ENCODE peak calls at places on chromosome 17, in seven cellular contexts. O is glutamatergic neuron, U is cardiac fibroblast, S is lower leg skin, N is body of pancreas, Q is cardiac muscle cell, W is GM10248. X is an unnamed sample.

GRCh38 chr17:10772425-10773380 is 31.2 kb downstream of the TMEM238L start:
- DNase-seq in Q (peak), O (peak), W (no peak), S (no peak), N (peak), U (peak), X (no peak)

GRCh38 chr17:57114085-57114673 is 29.1 kb downstream of the AKAP1 start:
- DNase-seq in S (no peak), U (peak), W (peak), N (peak), Q (peak), O (peak), X (peak)

GRCh38 chr17:56945938-56946337 is 14.9 kb downstream of the COIL start:
- DNase-seq in W (no peak), S (no peak), U (no peak), Q (no peak), O (no peak), N (no peak), X (no peak)

GRCh38 chr17:2692781-2693135 is 18.8 kb downstream of the CLUH start:
- DNase-seq in U (no peak), O (no peak), Q (no peak), N (no peak), S (no peak), W (no peak), X (peak)

GRCh38 chr17:44899074-44899782 is at the start of gene EFTUD2:
- DNase-seq in S (peak), O (peak), Q (peak), U (peak), W (peak), N (peak), X (peak)

GRCh38 chr17:37220609-37220953 is 155.2 kb upstream of the C17orf78 start:
- DNase-seq in S (no peak), O (peak), Q (peak), N (no peak), W (no peak), U (peak), X (peak)

GRCh38 chr17:66330646-66331037 is 28.2 kb downstream of the PRKCA start:
- DNase-seq in S (no peak), O (no peak), N (no peak), U (no peak), W (no peak), Q (no peak), X (no peak)

GRCh38 chr17:6507535-6507934 is 48.8 kb downstream of the PITPNM3 start:
- DNase-seq in W (no peak), N (no peak), Q (no peak), O (no peak), S (peak), U (peak), X (no peak)

GRCh38 chr17:59370580-59371299 is 39.3 kb downstream of the YPEL2 start:
- DNase-seq in U (no peak), Q (no peak), N (peak), O (peak), W (peak), S (no peak), X (no peak)

GRCh38 chr17:39045948-39046679 is 78.9 kb upstream of the FBXO47 start:
- DNase-seq in Q (no peak), O (no peak), W (no peak), U (no peak), S (no peak), N (no peak), X (no peak)

GRCh38 chr17:2111691-2112090 is 56.8 kb downstream of the HIC1 start:
- DNase-seq in U (peak), O (no peak), W (no peak), S (no peak), N (no peak), Q (no peak), X (no peak)

GRCh38 chr17:46878055-46878454 is 26.7 kb downstream of the WNT9B start:
- DNase-seq in Q (no peak), N (peak), W (no peak), S (peak), O (no peak), U (no peak), X (no peak)

GRCh38 chr17:39194089-39194984 is 3.1 kb downstream of the CACNB1 start:
- DNase-seq in S (no peak), U (peak), O (peak), N (peak), Q (peak), W (no peak), X (no peak)

GRCh38 chr17:55089955-55090573 is 121.5 kb downstream of the STXBP4 start:
- DNase-seq in O (no peak), W (peak), Q (no peak), N (no peak), U (peak), S (no peak), X (peak)

GRCh38 chr17:67200727-67201301 is 44.2 kb downstream of the HELZ start:
- DNase-seq in N (no peak), S (no peak), W (no peak), Q (no peak), U (peak), O (no peak), X (no peak)

GRCh38 chr17:19291646-19292376 is 54.6 kb downstream of the EPN2 start:
- DNase-seq in N (no peak), W (no peak), U (no peak), Q (no peak), S (no peak), O (no peak), X (no peak)

GRCh38 chr17:58755577-58756245 is at the start of gene PPM1E:
- DNase-seq in S (no peak), W (peak), U (peak), Q (peak), O (peak), N (peak), X (peak)

GRCh38 chr17:9324864-9325263 is 250.8 kb downstream of the STX8 start:
- DNase-seq in S (peak), N (peak), U (peak), W (no peak), O (no peak), Q (no peak), X (no peak)

GRCh38 chr17:69919789-69920188 is 155.2 kb upstream of the KCNJ16 start:
- DNase-seq in U (no peak), W (no peak), S (no peak), Q (no peak), O (no peak), N (no peak), X (no peak)

GRCh38 chr17:28227278-28228108 is 91.5 kb upstream of the TMEM97 start:
- DNase-seq in W (no peak), O (peak), U (peak), Q (peak), N (peak), S (no peak), X (peak)

GRCh38 chr17:32497431-32498205 is 10.8 kb downstream of the CDK5R1 start:
- DNase-seq in N (no peak), O (no peak), S (no peak), Q (no peak), W (no peak), U (peak), X (no peak)
- TF ChIP-seq CTCF in N (no peak), O (no peak), S (no peak), Q (peak), W (peak), U (no peak), X (no peak)

GRCh38 chr17:29593546-29594440 is 861 bp downstream of the ANKRD13B start:
- DNase-seq in O (peak), Q (peak), N (no peak), U (no peak), S (peak), W (no peak), X (no peak)
- TF ChIP-seq CTCF in O (no peak), Q (peak), N (peak), U (no peak), S (no peak), W (peak), X (peak)

DNA sequence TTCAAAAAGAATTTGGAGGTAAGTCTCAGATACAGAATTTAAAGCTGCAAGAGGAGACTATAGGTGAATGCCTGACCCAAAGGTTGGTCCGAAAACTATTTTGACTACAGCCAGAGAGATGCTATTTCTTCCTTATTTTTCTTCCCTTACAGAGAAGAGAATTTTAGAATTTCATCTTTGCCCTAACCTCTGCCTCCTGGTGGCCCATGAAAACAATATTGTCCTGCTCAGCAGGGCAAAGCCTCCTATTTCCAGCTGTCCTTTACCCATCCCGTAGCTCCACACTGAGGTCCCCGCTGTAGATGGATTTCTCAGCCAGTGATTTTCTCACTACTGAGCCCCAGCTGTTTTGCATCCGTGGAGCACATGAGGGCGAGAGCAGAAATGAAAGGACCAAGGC is 24.6 kb downstream of the HOXB1 start:
- DNase-seq in N (no peak), W (no peak), O (no peak), Q (no peak), S (no peak), U (no peak), X (no peak)
- TF ChIP-seq CTCF in N (no peak), W (no peak), O (no peak), Q (no peak), S (no peak), U (no peak), X (no peak)

DNA sequence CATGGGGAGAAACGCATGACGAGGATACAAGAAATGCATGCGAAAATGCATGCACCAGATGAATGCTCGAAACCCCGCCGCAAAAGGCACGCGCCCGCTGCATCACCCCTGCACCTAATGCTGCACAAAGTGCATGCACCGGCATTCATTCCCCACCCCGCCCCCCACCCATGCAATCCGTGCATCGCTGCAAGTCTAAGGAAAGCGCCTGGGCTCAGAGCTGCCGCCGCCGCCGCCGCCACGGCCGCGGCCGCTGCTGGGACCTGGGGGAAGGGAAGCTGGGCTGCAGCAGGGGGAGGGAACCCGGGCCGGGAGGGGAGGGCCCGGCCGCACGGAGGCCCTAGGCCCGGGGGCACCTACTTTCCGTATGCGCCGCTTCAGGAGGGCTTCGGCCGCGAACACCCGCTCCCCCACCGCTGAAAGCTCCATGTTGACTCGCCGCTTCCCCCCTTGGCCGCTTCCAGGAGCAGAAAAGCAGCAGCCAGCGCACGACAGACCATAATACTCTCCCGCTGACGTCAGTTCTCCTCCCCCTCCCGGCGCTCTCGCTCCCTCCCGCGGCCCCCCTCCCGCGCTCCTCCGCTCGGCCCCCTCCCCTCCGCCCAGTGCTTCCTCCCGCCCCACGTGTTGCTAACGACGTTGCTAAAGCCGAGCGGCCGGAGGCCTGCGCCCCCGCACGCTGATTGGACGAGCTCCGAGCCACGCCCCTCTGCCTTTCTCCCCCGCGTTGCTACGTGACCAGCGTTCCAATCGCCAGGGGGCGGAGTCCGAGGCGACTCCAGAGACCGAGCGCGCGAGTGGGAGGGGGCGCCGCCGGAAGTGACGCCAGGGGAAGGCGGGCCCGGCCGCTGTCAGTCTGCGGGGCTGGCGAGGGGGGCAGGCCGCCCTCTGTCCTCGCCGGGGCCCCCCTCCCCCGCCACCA is at the start of gene CBX8:
- DNase-seq in S (peak), W (peak), Q (peak), U (peak), N (peak), O (peak), X (peak)
- TF ChIP-seq CTCF in S (no peak), W (peak), Q (no peak), U (no peak), N (no peak), O (no peak), X (no peak)

GRCh38 chr17:82230627-82231311 is 1.9 kb downstream of the SLC16A3 start:
- DNase-seq in N (peak), W (peak), O (peak), Q (peak), U (peak), S (no peak), X (peak)
- TF ChIP-seq CTCF in N (no peak), W (peak), O (peak), Q (peak), U (peak), S (no peak), X (peak)

DNA sequence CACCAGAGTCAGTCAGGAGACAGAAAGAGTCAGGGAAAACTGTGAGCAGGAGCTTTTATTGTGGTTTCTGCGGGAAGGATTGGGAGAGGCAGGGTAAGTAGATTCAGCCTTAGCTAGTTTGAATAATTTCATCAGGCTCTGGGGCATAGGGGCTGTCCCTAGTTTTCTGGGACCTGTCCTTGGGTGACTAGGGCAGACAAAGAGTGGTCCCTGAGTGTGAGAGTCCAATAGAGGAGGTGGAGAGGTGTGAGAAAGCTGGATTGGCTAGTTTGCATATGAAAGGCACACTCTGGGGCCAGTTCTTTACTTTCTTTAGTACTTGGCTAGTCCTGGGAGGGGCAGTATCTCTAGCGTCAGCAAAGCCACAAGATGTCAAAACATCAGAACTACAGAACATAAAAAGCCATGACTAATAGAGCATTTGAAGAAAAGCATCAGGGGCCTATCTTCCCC is 255.6 kb downstream of the HS3ST3A1 start:
- DNase-seq in Q (no peak), O (no peak), W (no peak), S (no peak), N (no peak), U (peak), X (no peak)
- TF ChIP-seq CTCF in Q (no peak), O (no peak), W (no peak), S (no peak), N (no peak), U (peak), X (no peak)

GRCh38 chr17:75521290-75521689 is 4.2 kb upstream of the LLGL2 start:
- DNase-seq in U (no peak), O (no peak), S (no peak), Q (no peak), W (no peak), N (no peak), X (no peak)

GRCh38 chr17:75516619-75517276 is 420 bp downstream of the TSEN54 start:
- DNase-seq in U (no peak), N (peak), Q (peak), O (peak), W (peak), S (no peak), X (no peak)

GRCh38 chr17:75517277-75517865 is 1.0 kb downstream of the TSEN54 start:
- DNase-seq in Q (no peak), N (peak), U (no peak), W (no peak), O (no peak), S (no peak), X (no peak)

GRCh38 chr17:75518201-75518600 is 1.9 kb downstream of the TSEN54 start:
- DNase-seq in N (no peak), W (no peak), S (no peak), O (no peak), U (no peak), Q (no peak), X (peak)

DNA sequence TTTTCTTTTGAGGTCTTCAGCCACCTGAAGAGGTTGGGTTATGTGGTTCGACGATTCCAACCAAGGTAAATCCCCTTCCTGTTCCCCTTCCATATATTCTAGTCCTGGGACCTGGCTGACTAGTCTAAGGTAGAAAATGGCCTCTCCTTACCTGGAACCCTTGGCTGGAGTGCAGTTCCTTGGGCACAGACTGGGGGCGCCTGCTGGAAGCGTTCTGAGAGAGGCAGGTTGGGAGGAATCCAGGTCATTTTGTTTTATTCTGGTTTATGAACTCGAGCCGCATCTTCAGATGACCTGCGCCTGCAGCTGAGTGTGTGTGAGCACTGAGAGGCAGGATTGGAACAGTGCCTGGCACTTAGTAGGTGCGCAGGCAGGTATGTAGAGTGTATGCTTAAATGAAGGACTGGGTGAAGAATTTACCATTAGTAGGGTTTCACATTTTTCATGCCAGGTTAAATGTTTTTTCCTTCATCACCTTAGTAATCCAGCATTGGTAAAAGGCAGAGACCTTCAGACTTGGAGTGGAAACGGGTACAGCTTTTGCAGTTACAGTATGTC is 2.7 kb downstream of the TSEN54 start:
- DNase-seq in N (no peak), W (no peak), S (no peak), U (no peak), Q (no peak), O (no peak), X (no peak)
- TF ChIP-seq CTCF in N (no peak), W (no peak), S (no peak), U (no peak), Q (no peak), O (no peak), X (no peak)

GRCh38 chr17:4704991-4705390 is 1.1 kb upstream of the PELP1 start:
- DNase-seq in W (no peak), N (no peak), S (no peak), U (no peak), Q (no peak), O (no peak), X (no peak)
- TF ChIP-seq CTCF in W (no peak), N (no peak), S (no peak), U (no peak), Q (no peak), O (no peak), X (no peak)

DNA sequence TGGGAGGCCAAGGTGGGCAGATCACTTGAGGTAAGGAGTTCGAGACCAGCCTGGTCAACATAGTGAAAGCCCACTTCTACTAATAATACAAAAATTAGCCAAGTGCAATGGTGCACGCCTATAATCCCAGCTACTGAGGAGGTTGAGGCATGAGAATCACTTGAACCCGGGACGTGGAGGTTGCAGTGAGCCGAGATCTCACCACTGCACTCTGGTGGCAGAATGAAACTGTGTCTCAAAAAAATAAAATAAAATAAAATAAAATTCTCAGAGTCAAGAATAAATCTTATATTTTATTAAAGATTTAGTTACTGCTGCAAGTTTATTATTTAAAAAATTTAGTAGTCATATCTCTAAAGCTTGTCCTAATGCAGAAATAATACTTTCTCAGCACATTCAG is 29.7 kb downstream of the ARL4D start:
- DNase-seq in W (no peak), U (no peak), N (no peak), S (no peak), O (no peak), Q (no peak), X (no peak)
- TF ChIP-seq CTCF in W (no peak), U (peak), N (no peak), S (no peak), O (no peak), Q (peak), X (no peak)